ENCODE peak calls at places on chromosomes 3 and 15, in four cellular contexts. One of them, this sample, is unnamed.

GRCh38 chr3:129315386-129315991 is 36.8 kb downstream of the HMCES start:
- DNase-seq in HepG2: no peak
- DNase-seq in H1: no peak
- DNase-seq in GM12891: no peak
- DNase-seq in this sample: no peak

GRCh38 chr3:45462522-45463262 is 74.3 kb downstream of the LARS2 start:
- DNase-seq in HepG2: no peak
- DNase-seq in H1: no peak
- DNase-seq in GM12891: peak
- DNase-seq in this sample: no peak

GRCh38 chr3:114452176-114452744 is 158.4 kb downstream of the TIGIT start:
- DNase-seq in HepG2: no peak
- DNase-seq in H1: no peak
- DNase-seq in GM12891: no peak
- DNase-seq in this sample: no peak

GRCh38 chr3:134312072-134312872 is 61.6 kb upstream of the RYK start:
- DNase-seq in HepG2: no peak
- DNase-seq in H1: no peak
- DNase-seq in GM12891: no peak
- DNase-seq in this sample: peak

GRCh38 chr3:46186856-46187700 is 21.0 kb downstream of the CCR1 start:
- DNase-seq in HepG2: no peak
- DNase-seq in H1: no peak
- DNase-seq in GM12891: peak
- DNase-seq in this sample: peak

GRCh38 chr3:177729939-177730700 is 532.8 kb upstream of the TBL1XR1 start:
- DNase-seq in HepG2: no peak
- DNase-seq in H1: no peak
- DNase-seq in GM12891: no peak
- DNase-seq in this sample: no peak

GRCh38 chr15:37262922-37263608 is 162.7 kb upstream of the MEIS2 start:
- DNase-seq in HepG2: no peak
- DNase-seq in H1: no peak
- DNase-seq in GM12891: no peak
- DNase-seq in this sample: no peak

GRCh38 chr3:113985526-113985925 is 37.7 kb downstream of the ZDHHC23 start:
- DNase-seq in HepG2: no peak
- DNase-seq in H1: no peak
- DNase-seq in GM12891: no peak
- DNase-seq in this sample: no peak

GRCh38 chr3:117322866-117323265 is 613.3 kb downstream of the TUSC7 start:
- DNase-seq in HepG2: no peak
- DNase-seq in H1: no peak
- DNase-seq in GM12891: no peak
- DNase-seq in this sample: no peak

GRCh38 chr3:16290007-16290826 is 25.2 kb downstream of the OXNAD1 start:
- DNase-seq in HepG2: peak
- DNase-seq in H1: no peak
- DNase-seq in GM12891: no peak
- DNase-seq in this sample: no peak

GRCh38 chr15:85494035-85494793 is 113.8 kb downstream of the AKAP13 start:
- DNase-seq in HepG2: no peak
- DNase-seq in H1: no peak
- DNase-seq in GM12891: no peak
- DNase-seq in this sample: no peak

GRCh38 chr3:152899306-152899705 is 64.4 kb downstream of the P2RY1 start:
- DNase-seq in HepG2: no peak
- DNase-seq in H1: no peak
- DNase-seq in GM12891: no peak
- DNase-seq in this sample: no peak

GRCh38 chr3:45236964-45237363 is 10.9 kb upstream of the TMEM158 start:
- DNase-seq in HepG2: no peak
- DNase-seq in H1: no peak
- DNase-seq in GM12891: no peak
- DNase-seq in this sample: no peak

GRCh38 chr15:64912926-64913325 is 1.2 kb downstream of the ANKDD1A start:
- DNase-seq in HepG2: no peak
- DNase-seq in H1: no peak
- DNase-seq in GM12891: no peak
- DNase-seq in this sample: no peak

GRCh38 chr3:38270606-38271005 is 5.0 kb downstream of the SLC22A13 start:
- DNase-seq in HepG2: no peak
- DNase-seq in H1: no peak
- DNase-seq in GM12891: no peak
- DNase-seq in this sample: no peak

GRCh38 chr3:97957617-97958311 is 14.5 kb downstream of the RIOX2 start:
- DNase-seq in HepG2: no peak
- DNase-seq in H1: no peak
- DNase-seq in GM12891: no peak
- DNase-seq in this sample: no peak

GRCh38 chr3:67774676-67775075 is 120.3 kb upstream of the SUCLG2 start:
- DNase-seq in HepG2: no peak
- DNase-seq in H1: no peak
- DNase-seq in GM12891: no peak
- DNase-seq in this sample: no peak
- TF ChIP-seq TAF1 in HepG2: no peak
- TF ChIP-seq TAF1 in H1: no peak
- TF ChIP-seq TAF1 in GM12891: no peak
- TF ChIP-seq TAF1 in this sample: no peak

DNA sequence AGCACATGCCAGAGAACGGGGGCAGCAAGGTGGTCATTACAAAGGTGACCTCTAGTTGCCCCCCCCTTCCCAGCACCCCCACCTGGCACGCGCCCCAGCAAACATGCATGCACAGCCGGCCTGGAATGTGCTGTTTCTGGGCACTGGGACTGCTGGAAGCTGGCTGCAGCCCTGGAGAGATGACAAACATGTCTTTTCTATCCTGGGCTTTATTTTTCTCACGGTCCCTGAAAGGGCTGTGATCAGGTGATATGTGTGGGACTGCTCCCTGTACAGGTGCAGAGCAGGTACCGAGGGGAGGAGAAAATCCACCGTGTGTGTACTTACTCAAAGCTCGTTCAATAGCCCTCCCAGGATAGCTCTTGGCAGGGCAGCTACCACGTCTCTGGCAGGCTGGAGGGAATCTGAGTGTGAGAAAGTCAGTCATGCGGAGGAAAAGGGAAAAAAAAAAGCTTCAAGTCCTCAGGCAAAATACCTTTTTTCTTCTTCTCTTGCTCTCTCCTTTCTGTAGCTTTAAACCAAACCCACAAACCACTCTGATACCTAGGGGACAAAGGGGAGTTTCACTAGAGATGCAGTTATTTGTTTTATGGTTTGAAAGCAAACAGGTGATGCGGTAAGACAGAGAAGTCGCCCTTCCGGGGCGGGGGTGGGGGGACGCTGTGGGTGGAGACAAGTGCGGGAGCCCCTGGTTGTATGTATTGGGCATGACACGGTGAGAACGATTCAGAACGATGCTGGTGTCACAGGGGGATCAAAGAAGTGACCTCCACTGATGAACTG is 5.0 kb upstream of the HES1 start:
- DNase-seq in HepG2: peak
- DNase-seq in H1: no peak
- DNase-seq in GM12891: no peak
- DNase-seq in this sample: peak
- TF ChIP-seq POLR2A in HepG2: peak
- TF ChIP-seq POLR2A in H1: no peak
- TF ChIP-seq POLR2A in GM12891: no peak
- TF ChIP-seq POLR2A in this sample: no peak

DNA sequence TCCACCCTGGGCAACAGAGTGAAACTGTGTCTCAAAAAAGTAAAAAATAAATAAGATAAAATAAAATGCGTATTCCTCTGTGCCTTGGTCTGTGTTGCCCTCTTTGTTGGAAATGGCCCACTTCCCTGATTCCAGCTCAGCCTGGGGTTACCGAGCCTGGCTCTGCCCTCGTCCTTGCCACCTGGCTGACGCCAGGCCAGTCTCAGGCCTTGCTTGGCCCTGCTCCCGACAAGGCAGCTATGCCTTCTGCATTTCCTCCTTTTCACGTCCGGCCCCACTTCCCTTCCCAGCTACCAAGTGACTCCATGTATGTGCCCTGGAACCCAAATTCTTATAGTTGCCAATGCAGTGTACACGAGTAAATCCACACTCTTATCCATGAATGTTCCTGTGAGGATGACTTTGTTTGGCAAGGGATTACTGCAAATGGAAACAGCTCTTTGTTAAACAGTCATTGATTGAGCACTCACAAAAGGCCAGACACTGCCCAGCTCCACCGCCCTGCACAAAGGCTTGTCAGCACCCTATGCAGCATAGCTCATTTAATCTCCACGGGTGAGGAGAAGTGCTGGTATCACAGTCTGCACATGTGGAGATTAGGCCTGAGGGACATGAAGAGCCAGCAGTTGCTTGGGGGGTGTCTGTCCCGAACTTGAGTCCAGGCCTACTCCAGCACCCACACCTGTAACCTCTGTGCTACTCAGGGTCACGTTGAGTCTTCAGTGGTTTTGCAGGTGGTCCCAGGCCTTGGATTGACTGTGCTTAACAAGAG is 25.1 kb downstream of the SPSB4 start:
- DNase-seq in HepG2: no peak
- DNase-seq in H1: no peak
- DNase-seq in GM12891: no peak
- DNase-seq in this sample: no peak
- TF ChIP-seq TAF1 in HepG2: no peak
- TF ChIP-seq TAF1 in H1: no peak
- TF ChIP-seq TAF1 in GM12891: no peak
- TF ChIP-seq TAF1 in this sample: no peak

DNA sequence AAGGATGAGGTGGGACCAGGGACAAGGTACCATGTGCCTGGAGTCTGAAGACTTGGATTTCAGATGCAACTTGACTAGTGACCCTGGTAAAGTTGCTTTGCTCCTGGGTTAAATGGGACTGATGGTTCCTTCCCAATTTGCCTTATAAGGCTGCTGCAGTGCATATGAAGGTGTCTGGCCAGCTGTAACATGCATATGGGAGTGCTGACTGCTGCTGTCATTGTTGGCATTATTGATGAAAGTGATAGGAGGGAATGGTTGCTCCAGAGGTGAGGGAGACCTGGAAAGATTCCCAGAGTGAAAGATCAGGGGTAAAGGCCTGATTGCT is 20.5 kb downstream of the CYP8B1 start:
- DNase-seq in HepG2: no peak
- DNase-seq in H1: no peak
- DNase-seq in GM12891: no peak
- DNase-seq in this sample: no peak
- TF ChIP-seq POLR2A in HepG2: no peak
- TF ChIP-seq POLR2A in H1: no peak
- TF ChIP-seq POLR2A in GM12891: no peak
- TF ChIP-seq POLR2A in this sample: no peak

DNA sequence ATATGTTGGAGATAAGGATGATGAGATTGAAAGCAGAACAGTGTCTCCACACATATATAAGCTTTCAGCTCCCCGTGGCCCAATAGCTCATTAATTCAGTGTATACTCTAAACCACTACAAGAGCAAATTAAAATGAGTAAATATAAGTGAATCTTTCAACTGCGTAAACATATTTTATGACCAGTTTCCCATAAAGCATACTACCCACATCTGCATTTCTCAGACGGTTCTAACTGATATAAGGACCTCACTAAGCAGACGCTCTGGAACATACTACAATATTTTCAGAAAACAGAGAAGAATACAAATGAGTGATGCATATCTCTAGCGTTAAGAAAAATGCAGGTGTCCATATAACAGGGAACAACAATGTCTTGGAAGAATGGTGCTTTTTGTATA is 73.2 kb downstream of the INO80 start:
- DNase-seq in HepG2: no peak
- DNase-seq in H1: no peak
- DNase-seq in GM12891: no peak
- DNase-seq in this sample: no peak
- TF ChIP-seq TAF1 in HepG2: no peak
- TF ChIP-seq TAF1 in H1: no peak
- TF ChIP-seq TAF1 in GM12891: no peak
- TF ChIP-seq TAF1 in this sample: no peak

GRCh38 chr3:160226740-160227048 is 1.5 kb downstream of the C3orf80 start:
- DNase-seq in HepG2: no peak
- DNase-seq in H1: no peak
- DNase-seq in GM12891: no peak
- DNase-seq in this sample: no peak

GRCh38 chr3:160226026-160226739 is 961 bp downstream of the C3orf80 start:
- DNase-seq in HepG2: no peak
- DNase-seq in H1: no peak
- DNase-seq in GM12891: peak
- DNase-seq in this sample: peak

GRCh38 chr3:160224811-160225180 is 426 bp upstream of the C3orf80 start:
- DNase-seq in HepG2: no peak
- DNase-seq in H1: no peak
- DNase-seq in GM12891: no peak
- DNase-seq in this sample: no peak

GRCh38 chr3:160224256-160224655 is 966 bp upstream of the C3orf80 start:
- DNase-seq in HepG2: no peak
- DNase-seq in H1: no peak
- DNase-seq in GM12891: no peak
- DNase-seq in this sample: no peak

GRCh38 chr3:160225181-160226025 is at the start of gene C3orf80:
- DNase-seq in HepG2: peak
- DNase-seq in H1: no peak
- DNase-seq in GM12891: peak
- DNase-seq in this sample: peak
- TF ChIP-seq POLR2A in HepG2: no peak
- TF ChIP-seq POLR2A in H1: no peak
- TF ChIP-seq POLR2A in GM12891: no peak
- TF ChIP-seq POLR2A in this sample: no peak